ENCODE peak calls at places on chromosomes 11 and 22, in four cellular contexts. O is neural progenitor cell; Z is lower lobe of right lung; P is CD4-positive, alpha-beta T cell. K is an unnamed sample.

GRCh38 chr22:43862074-43862881 is at the start of gene SULT4A1:
- DNase-seq in Z (no peak), O (peak), P (no peak), K (no peak)

GRCh38 chr11:31967404-31967950 is 123.4 kb upstream of the RCN1 start:
- DNase-seq in Z (no peak), O (no peak), P (no peak), K (no peak)

GRCh38 chr22:36541831-36542391 is 12.9 kb upstream of the EIF3D start:
- DNase-seq in Z (no peak), P (peak), O (no peak), K (no peak)

GRCh38 chr11:1029051-1029450 is 7.5 kb downstream of the MUC6 start:
- DNase-seq in O (no peak), P (no peak), Z (no peak), K (no peak)

GRCh38 chr11:64041846-64042245 is 6.1 kb downstream of the FLRT1 start:
- DNase-seq in O (no peak), P (no peak), Z (no peak), K (no peak)

GRCh38 chr11:41536001-41536568 is 76.6 kb upstream of the LRRC4C start:
- DNase-seq in P (no peak), Z (no peak), O (peak), K (no peak)

GRCh38 chr11:122524532-122524882 is 131.0 kb upstream of the UBASH3B start:
- DNase-seq in O (peak), P (no peak), Z (no peak), K (no peak)

GRCh38 chr11:133955091-133955846 is 1.5 kb downstream of the IGSF9B start:
- DNase-seq in P (no peak), Z (no peak), O (peak), K (no peak)

GRCh38 chr11:69157156-69157821 is 1.6 kb downstream of the SMIM38 start:
- DNase-seq in O (peak), Z (no peak), P (no peak), K (no peak)

GRCh38 chr11:73330569-73331093 is 22.6 kb downstream of the ARHGEF17 start:
- DNase-seq in Z (no peak), P (no peak), O (peak), K (no peak)
- TF ChIP-seq CTCF in Z (peak), P (no peak), O (peak), K (no peak)

GRCh38 chr11:60887531-60887930 is 18.9 kb downstream of the PRPF19 start:
- DNase-seq in O (peak), P (no peak), Z (no peak), K (no peak)
- TF ChIP-seq CTCF in O (peak), P (no peak), Z (peak), K (no peak)

DNA sequence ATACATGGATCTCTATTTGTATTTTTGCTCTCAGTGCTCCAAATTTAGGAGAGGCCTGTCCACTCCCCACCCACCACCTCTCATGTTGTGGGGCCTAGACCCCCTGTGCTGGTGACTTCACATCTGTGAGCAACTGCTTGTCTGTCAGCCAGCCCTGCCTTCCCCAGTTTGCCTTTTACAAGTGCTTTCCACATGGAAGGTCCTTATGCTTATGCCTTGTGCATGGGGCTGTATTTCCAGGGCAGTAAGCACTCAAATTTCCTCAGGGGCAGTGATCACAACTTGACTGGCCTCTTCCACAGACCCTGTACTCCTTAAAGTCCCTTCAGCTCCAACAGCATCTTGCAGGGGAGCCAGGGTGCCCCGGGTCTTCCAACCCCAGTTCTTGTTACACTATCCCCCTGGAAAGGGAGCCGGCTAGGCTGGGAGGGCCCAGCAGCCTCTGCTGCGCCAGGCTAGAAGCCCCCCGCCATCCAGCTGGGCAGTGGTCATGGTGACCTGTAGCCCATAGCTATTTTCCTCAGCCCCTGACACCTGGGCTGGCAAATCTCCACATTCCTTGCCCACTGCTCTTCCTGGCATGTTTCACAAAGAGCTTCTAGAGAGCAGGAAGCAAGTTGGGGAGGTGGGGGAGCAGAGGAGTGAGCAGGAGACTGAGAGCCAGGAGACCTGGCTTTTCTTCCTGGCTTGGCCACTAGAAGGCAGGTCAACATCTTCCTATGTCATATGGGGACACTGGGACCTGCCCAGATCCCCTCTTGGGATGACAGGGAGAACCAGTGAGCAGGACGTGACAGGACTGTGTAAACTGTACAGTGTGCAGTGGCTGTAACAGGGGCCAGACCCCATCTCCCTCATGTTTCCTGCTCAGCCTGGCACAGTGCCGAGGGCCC is 29.7 kb downstream of the GDPD5 start:
- DNase-seq in P (no peak), O (peak), Z (no peak), K (no peak)
- TF ChIP-seq CTCF in P (no peak), O (peak), Z (peak), K (no peak)

GRCh38 chr11:17014774-17015638 is 792 bp upstream of the PLEKHA7 start:
- DNase-seq in Z (no peak), O (peak), P (no peak), K (no peak)
- TF ChIP-seq CTCF in Z (peak), O (peak), P (peak), K (no peak)

GRCh38 chr22:20079745-20080444 is at the start of gene DGCR8:
- DNase-seq in Z (peak), P (peak), O (peak), K (peak)
- TF ChIP-seq CTCF in Z (no peak), P (no peak), O (no peak), K (no peak)

DNA sequence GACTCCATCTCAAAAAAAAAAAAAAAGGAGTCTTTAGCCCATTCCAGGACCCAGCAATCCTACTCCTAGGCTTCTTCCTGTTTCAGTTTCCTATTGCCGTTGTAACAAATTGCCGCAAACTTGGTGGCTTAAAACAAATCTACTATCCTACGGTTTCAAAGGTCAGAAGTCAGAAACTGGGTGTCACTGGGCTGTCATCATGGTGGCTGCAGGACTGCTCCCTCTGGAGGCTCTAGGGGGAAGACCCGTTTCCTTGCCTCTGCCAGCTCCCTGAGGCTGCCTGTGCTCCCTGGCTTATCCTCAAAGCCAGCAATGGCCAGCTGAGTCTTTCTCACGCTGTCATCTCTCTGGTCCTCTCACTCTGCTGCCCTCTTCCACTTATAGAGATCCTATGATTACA is 8.7 kb upstream of the DAGLA start:
- DNase-seq in Z (no peak), P (no peak), O (peak), K (no peak)
- TF ChIP-seq CTCF in Z (peak), P (no peak), O (peak), K (no peak)

GRCh38 chr22:17201285-17201945 is 17.8 kb downstream of the ADA2 start:
- DNase-seq in O (peak), P (no peak), Z (no peak), K (no peak)
- TF ChIP-seq CTCF in O (peak), P (peak), Z (no peak), K (no peak)